ENCODE peak calls at places on chromosomes 13 and 19, in four cellular contexts. One of them, this sample, is unnamed.
A peak's percentile ranks its signal among the peaks of the same experiment; 100 is the strongest.

GRCh38 chr19:46000497-46001246 is 5.4 kb downstream of the CCDC61 start:
- DNase-seq in K562: peak; percentile 72
- DNase-seq in GM12878: no peak
- DNase-seq in HepG2: no peak
- DNase-seq in this sample: peak; percentile 82

GRCh38 chr13:26011996-26012688 is 39.7 kb downstream of the SHISA2 start:
- DNase-seq in GM12878: no peak
- DNase-seq in K562: no peak
- DNase-seq in HepG2: no peak
- DNase-seq in this sample: no peak

GRCh38 chr13:61664821-61665705 is 249.4 kb upstream of the PCDH20 start:
- DNase-seq in HepG2: peak; percentile 90
- DNase-seq in GM12878: no peak
- DNase-seq in K562: no peak
- DNase-seq in this sample: no peak

GRCh38 chr13:91136806-91137205 is 210.7 kb upstream of the MIR17HG start:
- DNase-seq in HepG2: no peak
- DNase-seq in K562: peak; percentile 42
- DNase-seq in GM12878: no peak
- DNase-seq in this sample: no peak

GRCh38 chr13:104137416-104137815 is 1071.2 kb upstream of the SLC10A2 start:
- DNase-seq in K562: no peak
- DNase-seq in HepG2: no peak
- DNase-seq in GM12878: no peak
- DNase-seq in this sample: no peak

GRCh38 chr19:49534632-49535385 is 7.0 kb downstream of the RCN3 start:
- DNase-seq in GM12878: no peak
- DNase-seq in K562: no peak
- DNase-seq in HepG2: no peak
- DNase-seq in this sample: no peak

GRCh38 chr19:30305346-30306060 is 66.7 kb upstream of the ZNF536 start:
- DNase-seq in HepG2: no peak
- DNase-seq in GM12878: no peak
- DNase-seq in K562: no peak
- DNase-seq in this sample: no peak

GRCh38 chr19:6092329-6093286 is 17.7 kb downstream of the RFX2 start:
- DNase-seq in HepG2: peak; percentile 56
- DNase-seq in GM12878: no peak
- DNase-seq in K562: peak; percentile 90
- DNase-seq in this sample: peak; percentile 70

GRCh38 chr13:34853161-34853560 is 88.9 kb upstream of the NBEA start:
- DNase-seq in HepG2: no peak
- DNase-seq in K562: no peak
- DNase-seq in GM12878: no peak
- DNase-seq in this sample: no peak

GRCh38 chr19:14650161-14650560 is 24.5 kb downstream of the ADGRE3 start:
- DNase-seq in GM12878: no peak
- DNase-seq in K562: no peak
- DNase-seq in HepG2: no peak
- DNase-seq in this sample: no peak

GRCh38 chr19:30564551-30565011 is 192.4 kb downstream of the ZNF536 start:
- DNase-seq in GM12878: no peak
- DNase-seq in K562: no peak
- DNase-seq in HepG2: no peak
- DNase-seq in this sample: no peak

GRCh38 chr13:103066991-103067390 is 774 bp upstream of the SLC10A2 start:
- DNase-seq in GM12878: no peak
- DNase-seq in K562: no peak
- DNase-seq in HepG2: no peak
- DNase-seq in this sample: no peak

GRCh38 chr13:86446311-86446710 is 647.1 kb upstream of the SLITRK6 start:
- DNase-seq in GM12878: no peak
- DNase-seq in HepG2: no peak
- DNase-seq in K562: no peak
- DNase-seq in this sample: peak; percentile 67

GRCh38 chr13:21203132-21203531 is 26.7 kb downstream of the MRPL57 start:
- DNase-seq in K562: no peak
- DNase-seq in GM12878: no peak
- DNase-seq in HepG2: peak; percentile 22
- DNase-seq in this sample: no peak

GRCh38 chr19:2912306-2912705 is 11.6 kb downstream of the ZNF57 start:
- DNase-seq in GM12878: no peak
- DNase-seq in K562: no peak
- DNase-seq in HepG2: no peak
- DNase-seq in this sample: no peak

GRCh38 chr13:78787189-78787588 is 128.2 kb upstream of the OBI1 start:
- DNase-seq in K562: peak; percentile 3
- DNase-seq in HepG2: no peak
- DNase-seq in GM12878: no peak
- DNase-seq in this sample: no peak

GRCh38 chr13:113187905-113188595 is 20.4 kb downstream of the PCID2 start:
- DNase-seq in GM12878: no peak
- DNase-seq in K562: no peak
- DNase-seq in HepG2: no peak
- DNase-seq in this sample: no peak

GRCh38 chr19:17777840-17778620 is 16.9 kb upstream of the B3GNT3 start:
- DNase-seq in GM12878: no peak
- DNase-seq in K562: peak; percentile 93
- DNase-seq in HepG2: peak; percentile 40
- DNase-seq in this sample: peak; percentile 85

GRCh38 chr13:93727301-93728141 is 500.9 kb downstream of the GPC6 start:
- DNase-seq in HepG2: peak; percentile 46
- DNase-seq in GM12878: no peak
- DNase-seq in K562: no peak
- DNase-seq in this sample: no peak

GRCh38 chr13:113794764-113795173 is 35.7 kb downstream of the TMEM255B start:
- DNase-seq in K562: no peak
- DNase-seq in GM12878: no peak
- DNase-seq in HepG2: no peak
- DNase-seq in this sample: no peak

GRCh38 chr19:31706131-31706530 is 356.9 kb upstream of the TSHZ3 start:
- DNase-seq in K562: no peak
- DNase-seq in HepG2: no peak
- DNase-seq in GM12878: no peak
- DNase-seq in this sample: no peak

GRCh38 chr19:34145741-34146202 is 26.5 kb upstream of the LSM14A start:
- DNase-seq in GM12878: no peak
- DNase-seq in K562: peak; percentile 73
- DNase-seq in HepG2: peak; percentile 46
- DNase-seq in this sample: peak; percentile 72

GRCh38 chr19:31350693-31351211 is 1.5 kb upstream of the TSHZ3 start:
- DNase-seq in K562: peak; percentile 54
- DNase-seq in HepG2: no peak
- DNase-seq in GM12878: no peak
- DNase-seq in this sample: peak; percentile 53

GRCh38 chr13:44052843-44053607 is 173.3 kb downstream of the LACC1 start:
- DNase-seq in GM12878: no peak
- DNase-seq in HepG2: no peak
- DNase-seq in K562: no peak
- DNase-seq in this sample: no peak

GRCh38 chr19:50817941-50818858 is 5.4 kb downstream of the KLK1 start:
- DNase-seq in HepG2: no peak
- DNase-seq in GM12878: peak; percentile 63
- DNase-seq in K562: peak; percentile 94
- DNase-seq in this sample: peak; percentile 91

DNA sequence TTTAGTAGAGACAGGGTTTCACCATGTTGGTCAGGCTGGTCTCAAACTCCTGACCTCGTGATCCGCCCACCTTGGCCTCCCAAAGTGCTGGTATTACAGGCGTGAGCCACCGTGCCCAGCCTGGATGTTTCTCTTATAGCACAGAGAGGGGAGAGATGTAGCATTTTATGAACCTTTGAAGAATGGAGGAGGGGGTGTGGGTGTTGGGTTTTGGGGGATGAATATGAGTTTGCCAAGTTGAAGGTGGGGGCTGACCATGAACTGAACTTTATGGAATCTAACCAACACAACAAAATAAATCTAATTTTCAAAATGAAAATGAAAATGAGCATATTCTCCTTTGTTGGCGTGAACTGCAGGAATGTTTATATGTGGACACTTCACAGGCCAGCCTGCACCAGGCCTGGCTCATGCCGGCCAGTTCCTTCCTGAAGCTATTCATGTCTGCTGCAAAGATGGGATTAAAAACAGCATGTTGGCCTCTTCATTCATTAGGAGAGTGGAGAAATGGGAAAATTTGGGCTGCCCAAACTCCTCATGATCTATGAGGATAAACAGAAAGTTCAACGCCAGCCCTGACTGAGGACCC is 39.5 kb upstream of the HOMER3 start:
- DNase-seq in HepG2: no peak
- DNase-seq in K562: no peak
- DNase-seq in GM12878: no peak
- DNase-seq in this sample: no peak
- TF ChIP-seq TARDBP in HepG2: no peak
- TF ChIP-seq TARDBP in K562: no peak
- TF ChIP-seq TARDBP in GM12878: no peak
- TF ChIP-seq TARDBP in this sample: no peak

GRCh38 chr19:16715613-16716012 is 4.0 kb upstream of the NWD1 start:
- DNase-seq in GM12878: no peak
- DNase-seq in HepG2: no peak
- DNase-seq in K562: no peak
- DNase-seq in this sample: no peak

DNA sequence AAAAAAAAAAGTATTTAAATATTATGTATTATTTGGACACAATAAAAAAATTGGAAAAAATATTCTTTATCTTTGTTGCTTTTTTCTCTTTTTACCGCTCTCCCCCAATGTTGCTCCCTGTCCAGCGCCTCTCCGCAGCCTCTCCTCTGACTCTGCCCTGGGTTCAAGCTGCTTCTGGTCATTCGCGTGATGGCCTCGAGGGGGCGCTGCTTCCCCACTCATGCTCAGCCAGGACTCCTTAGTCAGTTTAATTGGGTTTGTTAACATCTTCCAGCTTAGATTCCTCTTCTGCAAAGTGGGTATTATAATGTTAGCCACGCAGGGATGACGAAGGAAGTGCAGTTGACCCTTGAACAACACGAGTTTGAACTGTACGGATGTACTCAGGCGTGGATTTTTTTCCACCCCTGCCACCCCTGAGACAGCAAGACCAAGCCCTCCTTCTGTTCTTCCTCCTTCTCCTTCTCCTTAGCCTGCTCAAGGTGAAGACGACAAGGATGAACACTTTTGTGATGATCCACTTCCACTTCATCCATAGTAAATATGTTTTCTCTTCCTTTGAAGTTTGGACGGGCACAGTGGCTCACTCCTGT is 4.8 kb upstream of the NWD1 start:
- DNase-seq in K562: peak; percentile 78
- DNase-seq in GM12878: peak; percentile 20
- DNase-seq in HepG2: peak; percentile 24
- DNase-seq in this sample: peak; percentile 79
- TF ChIP-seq TARDBP in K562: no peak
- TF ChIP-seq TARDBP in GM12878: no peak
- TF ChIP-seq TARDBP in HepG2: no peak
- TF ChIP-seq TARDBP in this sample: no peak

GRCh38 chr13:46342538-46342937 is 44.5 kb downstream of the RUBCNL start:
- DNase-seq in K562: no peak
- DNase-seq in GM12878: no peak
- DNase-seq in HepG2: no peak
- DNase-seq in this sample: no peak

GRCh38 chr13:46343279-46343949 is 43.6 kb downstream of the RUBCNL start:
- DNase-seq in GM12878: no peak
- DNase-seq in K562: peak; percentile 60
- DNase-seq in HepG2: no peak
- DNase-seq in this sample: no peak

GRCh38 chr13:46341112-46341711 is 45.8 kb downstream of the RUBCNL start:
- DNase-seq in K562: no peak
- DNase-seq in GM12878: peak; percentile 51
- DNase-seq in HepG2: no peak
- DNase-seq in this sample: no peak

GRCh38 chr13:46340631-46341111 is 46.4 kb downstream of the RUBCNL start:
- DNase-seq in HepG2: no peak
- DNase-seq in K562: no peak
- DNase-seq in GM12878: no peak
- DNase-seq in this sample: no peak

GRCh38 chr13:46339035-46339666 is 47.9 kb downstream of the RUBCNL start:
- DNase-seq in HepG2: no peak
- DNase-seq in GM12878: peak; percentile 59
- DNase-seq in K562: no peak
- DNase-seq in this sample: no peak
- TF ChIP-seq TARDBP in HepG2: no peak
- TF ChIP-seq TARDBP in GM12878: no peak
- TF ChIP-seq TARDBP in K562: no peak
- TF ChIP-seq TARDBP in this sample: no peak

GRCh38 chr19:39963860-39964259 is 7.1 kb upstream of the PSMC4 start:
- DNase-seq in K562: no peak
- DNase-seq in HepG2: no peak
- DNase-seq in GM12878: no peak
- DNase-seq in this sample: no peak
- TF ChIP-seq TARDBP in K562: no peak
- TF ChIP-seq TARDBP in HepG2: no peak
- TF ChIP-seq TARDBP in GM12878: no peak
- TF ChIP-seq TARDBP in this sample: no peak

GRCh38 chr19:40808497-40808896 is 9.5 kb downstream of the EGLN2 start:
- DNase-seq in GM12878: no peak
- DNase-seq in K562: no peak
- DNase-seq in HepG2: no peak
- DNase-seq in this sample: no peak

GRCh38 chr19:40808021-40808325 is 9.0 kb downstream of the EGLN2 start:
- DNase-seq in K562: no peak
- DNase-seq in HepG2: no peak
- DNase-seq in GM12878: no peak
- DNase-seq in this sample: no peak

GRCh38 chr19:40806385-40807146 is 7.6 kb downstream of the EGLN2 start:
- DNase-seq in GM12878: no peak
- DNase-seq in K562: peak; percentile 84
- DNase-seq in HepG2: peak; percentile 66
- DNase-seq in this sample: peak; percentile 86

GRCh38 chr19:40805258-40805868 is 6.4 kb downstream of the EGLN2 start:
- DNase-seq in K562: no peak
- DNase-seq in HepG2: no peak
- DNase-seq in GM12878: no peak
- DNase-seq in this sample: no peak

DNA sequence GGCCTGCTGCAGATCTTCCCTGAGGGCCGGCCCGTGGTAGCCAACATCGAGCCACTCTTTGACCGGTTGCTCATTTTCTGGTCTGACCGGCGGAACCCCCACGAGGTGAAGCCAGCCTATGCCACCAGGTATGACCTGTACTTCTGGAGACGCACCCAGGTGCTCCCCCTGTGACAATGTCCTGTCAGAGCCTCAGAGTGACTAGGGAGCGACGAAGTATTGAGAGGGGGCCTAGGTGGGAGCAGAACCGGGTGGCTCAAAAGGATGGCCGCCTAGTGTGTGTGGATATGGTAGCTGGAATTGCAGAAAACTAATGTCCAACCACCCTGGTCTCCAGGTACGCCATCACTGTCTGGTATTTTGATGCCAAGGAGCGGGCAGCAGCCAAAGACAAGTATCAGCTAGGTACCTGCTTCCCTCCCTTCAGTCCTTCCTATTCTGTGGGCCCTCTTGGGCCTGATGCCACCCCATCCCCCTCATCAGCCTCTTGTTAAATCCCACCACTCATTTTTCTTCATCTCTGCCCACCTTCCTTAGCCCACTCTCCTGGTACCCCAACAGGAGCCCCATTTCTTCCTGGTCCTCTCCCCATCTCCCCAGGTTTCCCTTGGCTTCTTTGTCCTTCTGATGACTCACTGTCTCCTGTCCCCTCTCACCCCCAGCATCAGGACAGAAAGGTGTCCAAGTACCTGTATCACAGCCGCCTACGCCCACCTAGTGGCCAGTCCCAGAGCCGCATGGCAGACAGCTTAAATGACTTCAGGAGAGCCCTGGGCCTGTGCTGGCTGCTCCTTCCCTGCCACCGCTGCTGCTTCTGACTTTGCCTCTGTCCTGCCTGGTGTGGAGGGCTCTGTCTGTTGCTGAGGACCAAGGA is 8.4 kb downstream of the EGLN2 start:
- DNase-seq in K562: no peak
- DNase-seq in GM12878: no peak
- DNase-seq in HepG2: peak; percentile 49
- DNase-seq in this sample: peak; percentile 20
- TF ChIP-seq TARDBP in K562: no peak
- TF ChIP-seq TARDBP in GM12878: no peak
- TF ChIP-seq TARDBP in HepG2: no peak
- TF ChIP-seq TARDBP in this sample: no peak